ENCODE peak calls at places on chromosomes 16 and 17, in eight cellular contexts. L is anterior cingulate cortex; R is CD4-positive, alpha-beta T cell; F is T-helper 9 cell; E is NCI-H2081; J is GM03348; N is stimulated activated CD4-positive, alpha-beta T cell treated with anti-CD3 and anti-CD28 coated beads, Interleukin-4, amount 100 ng/mL, for 1 hour; T is psoas muscle. Z is an unnamed sample.

GRCh38 chr17:78197147-78197830 is 10.1 kb downstream of the AFMID start:
- DNase-seq in L (peak; percentile 53), R (no peak), F (no peak), E (no peak), J (no peak), N (no peak), T (no peak), Z (no peak)

GRCh38 chr16:57878586-57878985 is 76.3 kb upstream of the KIFC3 start:
- DNase-seq in L (no peak), R (no peak), F (no peak), E (no peak), J (no peak), N (no peak), T (no peak), Z (no peak)

GRCh38 chr16:68779891-68780290 is 42.8 kb downstream of the CDH1 start:
- DNase-seq in L (no peak), R (no peak), F (no peak), E (peak; percentile 4), J (no peak), N (no peak), T (no peak), Z (no peak)

GRCh38 chr17:71522383-71522782 is 598.4 kb upstream of the SOX9 start:
- DNase-seq in L (no peak), R (no peak), F (no peak), E (no peak), J (no peak), N (no peak), T (no peak), Z (no peak)

GRCh38 chr17:63699638-63700527 is at the start of gene LIMD2:
- DNase-seq in L (no peak), R (peak; percentile 90), F (peak; percentile 83), E (peak; percentile 77), J (peak; percentile 82), N (peak; percentile 84), T (peak; percentile 77), Z (peak; percentile 72)

GRCh38 chr16:51465026-51465425 is 314.0 kb upstream of the SALL1 start:
- DNase-seq in L (no peak), R (no peak), F (no peak), E (no peak), J (peak; percentile 9), N (no peak), T (no peak), Z (no peak)

GRCh38 chr17:8628609-8629169 is 1.8 kb downstream of the MYH10 start:
- DNase-seq in L (no peak), R (no peak), F (no peak), E (peak; percentile 7), J (no peak), N (no peak), T (no peak), Z (no peak)

GRCh38 chr17:75503976-75504346 is 11.4 kb downstream of the CASKIN2 start:
- DNase-seq in L (no peak), R (no peak), F (no peak), E (no peak), J (no peak), N (no peak), T (no peak), Z (no peak)

GRCh38 chr17:31008374-31009035 is 37.7 kb downstream of the RNF135 start:
- DNase-seq in L (peak; percentile 28), R (peak; percentile 52), F (peak; percentile 45), E (peak; percentile 45), J (peak; percentile 76), N (peak; percentile 50), T (peak; percentile 68), Z (peak; percentile 36)

GRCh38 chr17:34644941-34645550 is 65.7 kb downstream of the TMEM132E start:
- DNase-seq in L (no peak), R (no peak), F (no peak), E (no peak), J (no peak), N (no peak), T (no peak), Z (no peak)

GRCh38 chr16:1494711-1495110 is 1.6 kb downstream of the TELO2 start:
- DNase-seq in L (no peak), R (no peak), F (no peak), E (no peak), J (peak; percentile 44), N (no peak), T (peak; percentile 79), Z (no peak)

GRCh38 chr16:26561303-26561702 is 505.4 kb upstream of the C16orf82 start:
- DNase-seq in L (no peak), R (no peak), F (no peak), E (no peak), J (no peak), N (no peak), T (no peak), Z (no peak)

GRCh38 chr17:73516356-73516755 is 127.9 kb downstream of the SDK2 start:
- DNase-seq in L (no peak), R (no peak), F (no peak), E (no peak), J (no peak), N (no peak), T (no peak), Z (no peak)

GRCh38 chr17:50117202-50118040 is 12.5 kb downstream of the SAMD14 start:
- DNase-seq in L (no peak), R (peak; percentile 55), F (peak; percentile 48), E (peak; percentile 68), J (peak; percentile 79), N (peak; percentile 72), T (peak; percentile 85), Z (peak; percentile 48)

GRCh38 chr17:38980455-38981217 is 13.4 kb upstream of the FBXO47 start:
- DNase-seq in L (no peak), R (no peak), F (no peak), E (no peak), J (peak; percentile 59), N (no peak), T (no peak), Z (no peak)

GRCh38 chr17:74972107-74972972 is at the start of gene HID1:
- DNase-seq in L (peak; percentile 88), R (peak; percentile 84), F (peak; percentile 85), E (peak; percentile 75), J (peak; percentile 68), N (peak; percentile 82), T (peak; percentile 68), Z (peak; percentile 85)

GRCh38 chr17:17739388-17740066 is 58.3 kb downstream of the RAI1 start:
- DNase-seq in L (peak; percentile 78), R (no peak), F (no peak), E (no peak), J (peak; percentile 93), N (no peak), T (no peak), Z (no peak)

GRCh38 chr17:27856676-27857429 is 36.3 kb downstream of the LYRM9 start:
- DNase-seq in L (no peak), R (no peak), F (no peak), E (no peak), J (no peak), N (no peak), T (no peak), Z (no peak)

GRCh38 chr17:74608511-74608910 is 15.0 kb downstream of the CD300E start:
- DNase-seq in L (no peak), R (no peak), F (no peak), E (no peak), J (no peak), N (no peak), T (no peak), Z (no peak)

GRCh38 chr17:22507823-22508222 is 815.5 kb downstream of the KCNJ18 start:
- DNase-seq in L (no peak), R (no peak), F (no peak), E (no peak), J (no peak), N (no peak), T (no peak), Z (no peak)

GRCh38 chr17:17853811-17854527 is 17.2 kb upstream of the SREBF1 start:
- DNase-seq in L (no peak), R (no peak), F (no peak), E (no peak), J (no peak), N (no peak), T (no peak), Z (no peak)